ENCODE peak calls at places on chromosomes 6 and 20, in eight cellular contexts. I, U, A, G, R, L, V and F are unnamed samples.
A peak's percentile ranks its signal among the peaks of the same experiment; 100 is the strongest.

GRCh38 chr6:170290306-170291128 is at the start of gene DLL1:
- DNase-seq in R (peak; percentile 53), I (no peak), V (peak; percentile 97), U (peak; percentile 75), A (peak; percentile 58), L (peak; percentile 72), G (peak; percentile 69), F (no peak)

GRCh38 chr20:33981964-33982363 is 11.7 kb upstream of the RALY start:
- DNase-seq in U (no peak), R (no peak), A (no peak), V (no peak), L (no peak), I (no peak), G (no peak), F (no peak)

GRCh38 chr20:36092424-36093024 is 62.0 kb upstream of the EPB41L1 start:
- DNase-seq in G (no peak), A (no peak), R (peak; percentile 52), V (peak; percentile 84), I (peak; percentile 50), U (no peak), L (no peak), F (no peak)

GRCh38 chr6:36492092-36492491 is 49.3 kb downstream of the KCTD20 start:
- DNase-seq in R (peak; percentile 25), V (no peak), I (no peak), G (no peak), L (no peak), U (no peak), A (no peak), F (no peak)

GRCh38 chr6:48764261-48764660 is 653.3 kb upstream of the PTCHD4 start:
- DNase-seq in G (no peak), I (no peak), U (no peak), V (no peak), A (no peak), R (no peak), L (no peak), F (no peak)

GRCh38 chr6:14502551-14502950 is 385.0 kb downstream of the CD83 start:
- DNase-seq in I (no peak), V (no peak), A (no peak), L (no peak), R (no peak), U (peak; percentile 82), G (no peak), F (no peak)

GRCh38 chr6:35601331-35602132 is 87.2 kb downstream of the FKBP5 start:
- DNase-seq in V (peak; percentile 8), U (peak; percentile 92), A (peak; percentile 78), R (peak; percentile 63), G (peak; percentile 88), L (no peak), I (no peak), F (peak; percentile 46)

GRCh38 chr6:63799813-63800212 is 164.2 kb downstream of the PHF3 start:
- DNase-seq in V (no peak), R (no peak), G (no peak), A (no peak), U (no peak), L (peak; percentile 54), I (no peak), F (no peak)

GRCh38 chr6:43310624-43311023 is 2.0 kb upstream of the CRIP3 start:
- DNase-seq in A (no peak), V (no peak), L (no peak), U (no peak), G (no peak), R (no peak), I (no peak), F (no peak)

GRCh38 chr6:93786474-93787330 is 367.3 kb upstream of the EPHA7 start:
- DNase-seq in L (no peak), A (no peak), I (no peak), G (no peak), U (no peak), V (peak; percentile 89), R (no peak), F (no peak)

GRCh38 chr20:59999502-59999901 is 41.3 kb downstream of the CDH26 start:
- DNase-seq in I (no peak), L (no peak), U (no peak), G (no peak), V (no peak), A (no peak), R (no peak), F (no peak)

GRCh38 chr20:36720510-36720909 is 25.4 kb downstream of the NDRG3 start:
- DNase-seq in L (no peak), A (no peak), U (no peak), V (no peak), G (no peak), R (no peak), I (no peak), F (no peak)

GRCh38 chr20:37123441-37123840 is 27.6 kb upstream of the RBL1 start:
- DNase-seq in V (no peak), R (no peak), U (no peak), A (no peak), G (no peak), I (no peak), L (no peak), F (peak; percentile 32)

GRCh38 chr6:144477841-144478240 is 192.7 kb downstream of the UTRN start:
- DNase-seq in I (no peak), A (no peak), V (no peak), G (no peak), R (no peak), L (no peak), U (no peak), F (no peak)

GRCh38 chr6:68760486-68760885 is 125.4 kb downstream of the ADGRB3 start:
- DNase-seq in I (no peak), U (no peak), L (no peak), V (no peak), A (no peak), R (no peak), G (no peak), F (no peak)

GRCh38 chr6:166008441-166009369 is 158.9 kb downstream of the TBXT start:
- DNase-seq in I (peak; percentile 80), U (no peak), V (peak; percentile 63), R (no peak), L (no peak), G (no peak), A (no peak), F (no peak)

GRCh38 chr6:104161960-104162669 is 697.6 kb downstream of the HACE1 start:
- DNase-seq in V (no peak), U (no peak), A (no peak), G (peak; percentile 81), R (no peak), L (no peak), I (no peak), F (no peak)

GRCh38 chr20:37294262-37294981 is 5.0 kb downstream of the MANBAL start:
- DNase-seq in I (no peak), L (no peak), V (no peak), A (no peak), U (no peak), R (no peak), G (no peak), F (no peak)

GRCh38 chr6:1590580-1590979 is 19.1 kb upstream of the FOXC1 start:
- DNase-seq in L (no peak), V (no peak), G (peak; percentile 32), R (no peak), U (peak; percentile 11), A (peak; percentile 2), I (no peak), F (peak; percentile 27)

GRCh38 chr20:34643919-34644318 is 33.0 kb downstream of the PIGU start:
- DNase-seq in L (no peak), V (no peak), G (no peak), U (no peak), I (no peak), A (no peak), R (no peak), F (no peak)

GRCh38 chr6:54706844-54707243 is 139.7 kb upstream of the FAM83B start:
- DNase-seq in V (no peak), A (no peak), L (no peak), G (no peak), I (no peak), U (no peak), R (no peak), F (no peak)

GRCh38 chr6:54715990-54716389 is 130.6 kb upstream of the FAM83B start:
- DNase-seq in R (no peak), G (no peak), A (no peak), V (no peak), L (no peak), U (no peak), I (no peak), F (no peak)

DNA sequence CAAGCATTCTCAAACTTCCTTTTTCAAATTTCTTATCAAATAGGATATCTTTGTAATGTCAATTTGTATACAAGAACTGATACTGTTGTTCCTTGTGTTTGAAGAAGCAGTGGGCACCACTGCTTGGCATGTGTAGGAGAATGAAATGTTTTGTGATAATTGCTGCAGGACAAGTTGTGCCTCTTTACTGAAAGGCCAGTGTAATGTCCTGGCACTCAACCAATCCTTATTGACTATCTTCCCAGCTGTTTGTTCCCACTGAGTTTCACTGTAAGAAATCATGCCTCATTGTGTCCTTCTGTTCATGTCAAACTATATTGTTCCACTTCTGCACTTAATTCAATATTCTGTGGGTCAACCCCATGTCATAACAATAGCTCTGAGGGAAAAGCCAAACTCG is 136.1 kb upstream of the FAM83B start:
- DNase-seq in L (no peak), A (no peak), R (peak; percentile 49), V (no peak), I (no peak), U (no peak), G (no peak), F (no peak)
- H3K27ac ChIP-seq in L (no peak overlapping the region), A (no peak overlapping the region), R (peak overlapping the region; percentile 34), V (no peak overlapping the region), I (no peak overlapping the region), U (no peak overlapping the region), G (no peak overlapping the region), F (no peak overlapping the region)

GRCh38 chr6:30752164-30752927 is 8.0 kb upstream of the IER3 start:
- DNase-seq in R (peak; percentile 70), L (peak; percentile 68), A (no peak), G (peak; percentile 99), I (peak; percentile 91), U (peak; percentile 71), V (no peak), F (peak; percentile 94)
- TF ChIP-seq CTCF in R (no peak), L (no peak), A (no peak), G (no peak), I (no peak), U (no peak), V (no peak), F (no peak)

DNA sequence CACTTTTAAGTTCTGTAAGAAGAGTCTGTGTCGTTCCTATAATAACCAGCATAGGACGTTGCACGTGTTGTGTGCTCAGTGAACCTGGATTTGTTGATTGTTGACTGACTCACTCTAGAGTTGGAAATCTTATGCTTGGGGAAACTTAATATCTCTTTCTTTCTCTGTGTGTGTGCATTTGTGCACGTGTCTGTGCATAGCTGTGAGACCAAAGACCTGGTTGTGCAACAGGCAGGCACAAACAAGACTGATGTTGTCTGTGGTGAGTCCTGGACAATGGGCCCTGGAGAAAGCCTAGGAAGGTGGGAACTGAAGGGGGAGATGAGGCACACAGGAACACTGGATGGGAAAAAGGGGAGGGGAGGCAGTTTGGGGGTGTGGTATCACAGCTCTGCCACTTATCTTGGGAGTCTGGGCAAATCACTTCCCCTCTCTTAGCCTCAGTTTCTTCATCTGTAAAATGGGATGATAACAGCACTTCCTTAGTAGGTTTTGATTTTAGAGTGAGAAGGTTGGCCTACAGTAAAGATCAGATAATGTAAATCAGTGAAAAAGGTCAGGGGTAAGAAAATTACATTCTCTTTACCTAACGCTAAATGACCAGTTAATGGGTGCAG is 8.4 kb downstream of the CD40 start:
- DNase-seq in G (no peak), I (no peak), A (no peak), L (no peak), V (no peak), U (no peak), R (no peak), F (no peak)
- H3K36me3 ChIP-seq in G (peaks cover 26% of the 10 kb centered on the region), I (no peaks in the 10 kb centered on the region), A (no peaks in the 10 kb centered on the region), L (no peaks in the 10 kb centered on the region), V (no peaks in the 10 kb centered on the region), U (no peaks in the 10 kb centered on the region), R (peaks cover 7% of the 10 kb centered on the region), F (no peaks in the 10 kb centered on the region)

GRCh38 chr6:75414445-75415021 is 79.1 kb downstream of the FILIP1 start:
- DNase-seq in V (no peak), U (no peak), I (no peak), L (no peak), A (no peak), G (no peak), R (no peak), F (no peak)
- H3K27ac ChIP-seq in V (no peak overlapping the region), U (no peak overlapping the region), I (no peak overlapping the region), L (no peak overlapping the region), A (no peak overlapping the region), G (peak overlapping the region; percentile 8), R (no peak overlapping the region), F (no peak overlapping the region)